ENCODE peak calls at places on chromosome 4, in ten cellular contexts. C is suprapubic skin, X is OCI-LY7, Y is fibroblast of the aortic adventitia, U is upper lobe of right lung, F is tibial artery, K is foreskin keratinocyte, O is foreskin fibroblast, Z is WTC11, J is body of pancreas. V is an unnamed sample.
A peak's percentile ranks its signal among the peaks of the same experiment; 100 is the strongest.

GRCh38 chr4:171644430-171645057 is 168.7 kb upstream of the GALNTL6 start:
- DNase-seq in C (no peak), X (no peak), Y (no peak), U (no peak), F (no peak), K (no peak), O (no peak), Z (no peak), J (no peak), V (no peak)

GRCh38 chr4:56995525-56995924 is 16.8 kb downstream of the POLR2B start:
- DNase-seq in C (no peak), X (no peak), Y (peak; percentile 99), U (no peak), F (peak; percentile 63), K (no peak), O (peak; percentile 81), Z (no peak), J (peak; percentile 68), V (peak; percentile 81)

GRCh38 chr4:132297346-132297745 is 851.7 kb upstream of the PCDH10 start:
- DNase-seq in C (no peak), X (no peak), Y (no peak), U (no peak), F (no peak), K (no peak), O (no peak), Z (no peak), J (no peak), V (no peak)

GRCh38 chr4:173518419-173519102 is 11.5 kb downstream of the HAND2 start:
- DNase-seq in C (no peak), X (no peak), Y (peak; percentile 61), U (no peak), F (no peak), K (peak; percentile 26), O (no peak), Z (no peak), J (no peak), V (no peak)

GRCh38 chr4:141885112-141885511 is 248.7 kb downstream of the IL15 start:
- DNase-seq in C (no peak), X (no peak), Y (no peak), U (no peak), F (no peak), K (no peak), O (no peak), Z (no peak), J (no peak), V (no peak)

GRCh38 chr4:169033660-169034059 is 23.6 kb upstream of the CBR4 start:
- DNase-seq in C (no peak), X (no peak), Y (peak; percentile 24), U (no peak), F (no peak), K (peak; percentile 77), O (no peak), Z (peak; percentile 12), J (peak; percentile 51), V (no peak)

GRCh38 chr4:3197366-3198105 is 51.4 kb upstream of the MSANTD1 start:
- DNase-seq in C (peak; percentile 42), X (no peak), Y (no peak), U (no peak), F (no peak), K (no peak), O (no peak), Z (no peak), J (peak; percentile 3), V (no peak)

GRCh38 chr4:73740353-73740778 is at the start of gene CXCL8:
- DNase-seq in C (peak; percentile 73), X (peak; percentile 2), Y (peak; percentile 83), U (no peak), F (peak; percentile 71), K (peak; percentile 87), O (peak; percentile 86), Z (no peak), J (peak; percentile 76), V (peak; percentile 99)

GRCh38 chr4:8506373-8507250 is 66.0 kb downstream of the TRMT44 start:
- DNase-seq in C (no peak), X (no peak), Y (peak; percentile 84), U (no peak), F (peak; percentile 56), K (no peak), O (peak; percentile 56), Z (peak; percentile 49), J (peak; percentile 41), V (no peak)

GRCh38 chr4:137531121-137531520 is 1.2 kb downstream of the PCDH18 start:
- DNase-seq in C (no peak), X (no peak), Y (peak; percentile 84), U (no peak), F (no peak), K (no peak), O (peak; percentile 60), Z (no peak), J (no peak), V (no peak)

GRCh38 chr4:107619065-107619464 is 101.0 kb downstream of the PAPSS1 start:
- DNase-seq in C (no peak), X (no peak), Y (peak; percentile 89), U (no peak), F (peak; percentile 33), K (peak; percentile 43), O (peak; percentile 80), Z (no peak), J (no peak), V (no peak)

GRCh38 chr4:19927381-19927780 is 324.3 kb upstream of the SLIT2 start:
- DNase-seq in C (no peak), X (no peak), Y (no peak), U (no peak), F (no peak), K (no peak), O (no peak), Z (no peak), J (no peak), V (no peak)

GRCh38 chr4:153142700-153143438 is 61.4 kb upstream of the TRIM2 start:
- DNase-seq in C (peak; percentile 79), X (peak; percentile 72), Y (peak; percentile 85), U (peak; percentile 80), F (peak; percentile 65), K (peak; percentile 47), O (peak; percentile 49), Z (peak; percentile 73), J (peak; percentile 91), V (peak; percentile 52)

GRCh38 chr4:183157215-183157614 is 58.2 kb downstream of the WWC2 start:
- DNase-seq in C (no peak), X (no peak), Y (no peak), U (no peak), F (no peak), K (no peak), O (no peak), Z (no peak), J (no peak), V (no peak)
- TF ChIP-seq CTCF in C (no peak), X (no peak), Y (no peak), U (peak; percentile 8), F (no peak), K (peak; percentile 16), O (no peak), Z (no peak), J (no peak), V (no peak)

DNA sequence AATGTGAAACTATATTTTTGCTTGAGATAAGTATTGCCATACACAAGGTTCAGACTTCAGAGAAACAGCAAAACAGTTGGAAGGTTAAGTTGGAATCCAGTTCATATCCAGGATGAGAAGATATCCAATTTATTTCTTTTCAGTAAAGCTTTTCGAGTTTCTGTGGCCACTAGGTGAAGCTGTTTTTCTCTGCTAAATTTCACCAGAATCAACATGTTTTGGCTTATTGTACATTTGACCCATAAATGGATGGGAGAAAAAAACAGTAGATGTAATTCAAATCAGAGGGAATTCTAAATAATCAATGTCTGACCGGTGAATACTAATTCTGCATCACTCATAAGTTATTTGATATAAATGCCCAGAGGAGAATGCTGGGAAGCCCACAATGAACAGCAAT is 9.1 kb upstream of the METTL14 start:
- DNase-seq in C (no peak), X (no peak), Y (peak; percentile 6), U (no peak), F (no peak), K (no peak), O (no peak), Z (no peak), J (no peak), V (no peak)
- TF ChIP-seq CTCF in C (no peak), X (peak; percentile 49), Y (peak; percentile 17), U (no peak), F (no peak), K (peak; percentile 26), O (peak; percentile 11), Z (no peak), J (no peak), V (no peak)

GRCh38 chr4:55347610-55348228 is 1.7 kb downstream of the SRD5A3 start:
- DNase-seq in C (no peak), X (peak; percentile 25), Y (no peak), U (no peak), F (no peak), K (no peak), O (no peak), Z (no peak), J (no peak), V (no peak)
- TF ChIP-seq CTCF in C (no peak), X (no peak), Y (peak; percentile 21), U (no peak), F (no peak), K (peak; percentile 8), O (no peak), Z (no peak), J (no peak), V (no peak)

GRCh38 chr4:32462944-32463343 is 1742.8 kb downstream of the PCDH7 start:
- DNase-seq in C (no peak), X (peak; percentile 52), Y (peak; percentile 19), U (no peak), F (no peak), K (peak; percentile 26), O (no peak), Z (peak; percentile 23), J (no peak), V (no peak)
- TF ChIP-seq CTCF in C (no peak), X (peak; percentile 84), Y (peak; percentile 45), U (peak; percentile 43), F (no peak), K (peak; percentile 64), O (peak; percentile 41), Z (peak; percentile 42), J (no peak), V (peak; percentile 42)

GRCh38 chr4:48341776-48342558 is 638 bp downstream of the SLAIN2 start:
- DNase-seq in C (peak; percentile 82), X (peak; percentile 66), Y (no peak), U (peak; percentile 83), F (peak; percentile 25), K (peak; percentile 26), O (no peak), Z (peak; percentile 72), J (peak; percentile 58), V (no peak)
- TF ChIP-seq CTCF in C (no peak), X (no peak), Y (no peak), U (no peak), F (no peak), K (no peak), O (no peak), Z (no peak), J (no peak), V (no peak)

V was measured in LNCaP clone FGC.